ENCODE peak calls at places on chromosomes 3 and 15, in nine cellular contexts. P, U, T, R, F, G, Y, H and L are unnamed samples.

GRCh38 chr15:33140326-33140725 is 54.2 kb downstream of the FMN1 start:
- DNase-seq in Y (no peak), U (no peak), F (no peak), H (no peak), R (no peak), T (no peak), G (no peak), P (no peak), L (no peak)

GRCh38 chr15:85019815-85020590 is 38.3 kb downstream of the PDE8A start:
- DNase-seq in Y (no peak), P (no peak), R (no peak), G (no peak), U (no peak), T (no peak), H (no peak), F (no peak), L (no peak)

GRCh38 chr15:82952156-82953081 is at the start of gene HOMER2:
- DNase-seq in P (no peak), R (no peak), F (peak), H (peak), T (peak), U (peak), G (peak), Y (no peak), L (peak)

GRCh38 chr3:160735801-160736200 is 20.2 kb upstream of the PPM1L start:
- DNase-seq in P (no peak), T (no peak), R (no peak), F (no peak), Y (no peak), G (no peak), U (no peak), H (no peak), L (no peak)

GRCh38 chr3:39501982-39502837 is 34.7 kb downstream of the MOBP start:
- DNase-seq in G (no peak), T (no peak), R (no peak), H (peak), F (no peak), P (no peak), U (no peak), Y (no peak), L (no peak)

GRCh38 chr15:38707802-38708671 is 143.4 kb upstream of the RASGRP1 start:
- DNase-seq in F (peak), H (peak), T (no peak), U (peak), G (peak), R (no peak), P (no peak), Y (no peak), L (peak)

GRCh38 chr3:133745981-133746721 is at the start of gene TF:
- DNase-seq in F (no peak), Y (no peak), P (peak), U (no peak), R (no peak), T (no peak), G (no peak), H (peak), L (no peak)

GRCh38 chr3:18080198-18080689 is 337.8 kb upstream of the TBC1D5 start:
- DNase-seq in T (no peak), F (no peak), R (no peak), G (no peak), P (no peak), Y (peak), U (no peak), H (peak), L (no peak)

GRCh38 chr15:62066663-62067447 is at the start of gene C2CD4A:
- DNase-seq in G (peak), U (peak), T (peak), F (peak), H (peak), R (peak), P (peak), Y (no peak), L (peak)

GRCh38 chr3:172646439-172647015 is 64.3 kb downstream of the NCEH1 start:
- DNase-seq in H (peak), U (no peak), Y (peak), P (no peak), T (no peak), R (no peak), F (no peak), G (no peak), L (no peak)

GRCh38 chr15:58441376-58442070 is 9.7 kb downstream of the LIPC start:
- DNase-seq in H (peak), U (no peak), Y (peak), P (no peak), T (no peak), F (no peak), G (no peak), R (no peak), L (no peak)

GRCh38 chr3:120554727-120555660 is 41.1 kb upstream of the NDUFB4 start:
- DNase-seq in U (no peak), F (no peak), R (no peak), G (no peak), H (peak), P (peak), T (no peak), Y (no peak), L (no peak)

GRCh38 chr3:73832426-73832825 is 207.7 kb upstream of the PDZRN3 start:
- DNase-seq in R (no peak), Y (no peak), G (no peak), F (no peak), H (peak), T (no peak), U (no peak), P (no peak), L (no peak)

GRCh38 chr3:40925228-40925627 is 274.1 kb upstream of the CTNNB1 start:
- DNase-seq in H (no peak), R (no peak), U (no peak), P (no peak), T (no peak), G (no peak), F (no peak), Y (no peak), L (peak)

GRCh38 chr3:65422154-65422553 is 616.6 kb downstream of the MAGI1 start:
- DNase-seq in G (no peak), U (no peak), R (no peak), Y (no peak), T (no peak), P (no peak), F (no peak), H (no peak), L (no peak)

GRCh38 chr3:129620828-129621605 is 14.5 kb upstream of the PLXND1 start:
- DNase-seq in H (no peak), R (no peak), T (no peak), G (no peak), F (no peak), U (no peak), Y (no peak), P (no peak), L (no peak)

GRCh38 chr3:71581981-71582611 is 1.4 kb downstream of the FOXP1 start:
- DNase-seq in F (peak), P (no peak), H (peak), Y (no peak), T (peak), U (peak), R (no peak), G (peak), L (peak)

GRCh38 chr3:155548194-155548593 is 196.7 kb downstream of the PLCH1 start:
- DNase-seq in F (no peak), Y (peak), G (no peak), T (no peak), U (no peak), P (no peak), H (peak), R (no peak), L (no peak)

GRCh38 chr3:182244222-182244971 is 532.7 kb downstream of the SOX2 start:
- DNase-seq in P (peak), Y (no peak), U (no peak), R (no peak), F (peak), H (no peak), G (no peak), T (no peak), L (no peak)

GRCh38 chr15:57866149-57866736 is 159.7 kb downstream of the POLR2M start:
- DNase-seq in T (peak), R (peak), G (peak), U (peak), F (peak), Y (peak), P (no peak), H (peak), L (peak)

GRCh38 chr15:100703032-100703578 is 100.7 kb downstream of the ASB7 start:
- DNase-seq in F (no peak), T (peak), U (no peak), Y (no peak), R (no peak), G (peak), P (no peak), H (peak), L (peak)

GRCh38 chr3:18119866-18120265 is 305.3 kb downstream of the SATB1 start:
- DNase-seq in U (no peak), P (no peak), R (no peak), T (no peak), Y (no peak), G (no peak), H (peak), F (no peak), L (no peak)

GRCh38 chr3:127019449-127019848 is 36.5 kb downstream of the PLXNA1 start:
- DNase-seq in F (no peak), R (no peak), G (no peak), H (peak), U (no peak), Y (no peak), P (no peak), T (no peak), L (no peak)

GRCh38 chr15:34001536-34001935 is 33.2 kb downstream of the CHRM5 start:
- DNase-seq in U (no peak), H (peak), R (no peak), T (no peak), F (no peak), P (no peak), G (no peak), Y (peak), L (no peak)

GRCh38 chr3:143979813-143980212 is 8.2 kb downstream of the DIPK2A start:
- DNase-seq in T (no peak), H (peak), P (no peak), G (no peak), U (no peak), Y (no peak), F (no peak), R (no peak), L (no peak)

GRCh38 chr15:72365844-72366243 is 10.0 kb downstream of the HEXA start:
- DNase-seq in H (no peak), G (no peak), R (no peak), F (no peak), P (no peak), Y (no peak), U (no peak), T (no peak), L (no peak)

GRCh38 chr3:99355465-99355864 is 282.9 kb upstream of the COL8A1 start:
- DNase-seq in F (no peak), T (no peak), G (no peak), H (no peak), R (no peak), U (no peak), Y (no peak), P (no peak), L (no peak)

GRCh38 chr3:124653788-124654469 is 76.3 kb upstream of the UMPS start:
- DNase-seq in P (no peak), G (no peak), T (no peak), R (no peak), Y (no peak), H (no peak), F (no peak), U (no peak), L (no peak)

GRCh38 chr3:79517766-79518413 is 249.9 kb downstream of the ROBO1 start:
- DNase-seq in F (no peak), R (no peak), H (peak), G (no peak), T (no peak), P (no peak), Y (peak), U (peak), L (peak)

GRCh38 chr3:51994530-51994929 is 1.2 kb downstream of the RPL29 start:
- DNase-seq in R (no peak), F (no peak), G (no peak), U (no peak), Y (no peak), T (no peak), P (no peak), H (no peak), L (no peak)

GRCh38 chr3:42957573-42957972 is 21.5 kb upstream of the GASK1A start:
- DNase-seq in P (no peak), G (no peak), Y (no peak), R (no peak), F (no peak), U (no peak), T (no peak), H (no peak), L (no peak)

GRCh38 chr3:126127904-126128303 is 44.0 kb upstream of the SLC41A3 start:
- DNase-seq in H (no peak), P (no peak), R (no peak), U (peak), Y (no peak), T (no peak), F (no peak), G (no peak), L (peak)

GRCh38 chr15:90091156-90091931 is 10.9 kb downstream of the IDH2 start:
- DNase-seq in H (no peak), F (no peak), R (no peak), Y (no peak), U (no peak), P (no peak), G (no peak), T (no peak), L (no peak)